ENCODE peak calls at places on chromosomes 6 and 20, in seven cellular contexts. One of them, this sample, is unnamed.

GRCh38 chr6:16802071-16802470 is 40.8 kb upstream of the ATXN1 start:
- DNase-seq in CD8-positive, alpha-beta T cell: no peak
- DNase-seq in CD4-positive, alpha-beta T cell: no peak
- DNase-seq in lower lobe of right lung: no peak
- DNase-seq in ovary: no peak
- DNase-seq in psoas muscle: no peak
- DNase-seq in adrenal gland: no peak
- DNase-seq in this sample: no peak

GRCh38 chr6:131065112-131065823 is 2.2 kb upstream of the EPB41L2 start:
- DNase-seq in CD8-positive, alpha-beta T cell: no peak
- DNase-seq in CD4-positive, alpha-beta T cell: no peak
- DNase-seq in lower lobe of right lung: no peak
- DNase-seq in ovary: no peak
- DNase-seq in psoas muscle: no peak
- DNase-seq in adrenal gland: no peak
- DNase-seq in this sample: no peak

GRCh38 chr6:67698534-67698933 is 936.5 kb upstream of the ADGRB3 start:
- DNase-seq in CD8-positive, alpha-beta T cell: no peak
- DNase-seq in CD4-positive, alpha-beta T cell: no peak
- DNase-seq in lower lobe of right lung: no peak
- DNase-seq in ovary: no peak
- DNase-seq in psoas muscle: no peak
- DNase-seq in adrenal gland: no peak
- DNase-seq in this sample: no peak

GRCh38 chr6:168196385-168196860 is 117.4 kb upstream of the FRMD1 start:
- DNase-seq in CD8-positive, alpha-beta T cell: no peak
- DNase-seq in CD4-positive, alpha-beta T cell: no peak
- DNase-seq in lower lobe of right lung: peak; percentile 67
- DNase-seq in ovary: no peak
- DNase-seq in psoas muscle: no peak
- DNase-seq in adrenal gland: peak; percentile 20
- DNase-seq in this sample: no peak

GRCh38 chr20:50328996-50329898 is 138.6 kb downstream of the CEBPB start:
- DNase-seq in CD8-positive, alpha-beta T cell: no peak
- DNase-seq in CD4-positive, alpha-beta T cell: no peak
- DNase-seq in lower lobe of right lung: no peak
- DNase-seq in ovary: no peak
- DNase-seq in psoas muscle: no peak
- DNase-seq in adrenal gland: no peak
- DNase-seq in this sample: no peak

GRCh38 chr20:56554869-56555268 is 21.8 kb downstream of the FAM209B start:
- DNase-seq in CD8-positive, alpha-beta T cell: no peak
- DNase-seq in CD4-positive, alpha-beta T cell: no peak
- DNase-seq in lower lobe of right lung: no peak
- DNase-seq in ovary: peak; percentile 18
- DNase-seq in psoas muscle: no peak
- DNase-seq in adrenal gland: peak; percentile 87
- DNase-seq in this sample: no peak

GRCh38 chr6:53361549-53362031 is 12.8 kb upstream of the ELOVL5 start:
- DNase-seq in CD8-positive, alpha-beta T cell: peak; percentile 89
- DNase-seq in CD4-positive, alpha-beta T cell: peak; percentile 58
- DNase-seq in lower lobe of right lung: peak; percentile 93
- DNase-seq in ovary: no peak
- DNase-seq in psoas muscle: no peak
- DNase-seq in adrenal gland: peak; percentile 83
- DNase-seq in this sample: peak; percentile 63

GRCh38 chr20:24118781-24119175 is 130.2 kb upstream of the GGTLC1 start:
- DNase-seq in CD8-positive, alpha-beta T cell: no peak
- DNase-seq in CD4-positive, alpha-beta T cell: no peak
- DNase-seq in lower lobe of right lung: no peak
- DNase-seq in ovary: peak; percentile 27
- DNase-seq in psoas muscle: peak; percentile 51
- DNase-seq in adrenal gland: peak; percentile 64
- DNase-seq in this sample: no peak

GRCh38 chr6:14713561-14713960 is 532.3 kb upstream of the JARID2 start:
- DNase-seq in CD8-positive, alpha-beta T cell: no peak
- DNase-seq in CD4-positive, alpha-beta T cell: no peak
- DNase-seq in lower lobe of right lung: no peak
- DNase-seq in ovary: no peak
- DNase-seq in psoas muscle: no peak
- DNase-seq in adrenal gland: no peak
- DNase-seq in this sample: no peak

GRCh38 chr6:112222111-112222726 is 32.1 kb downstream of the LAMA4 start:
- DNase-seq in CD8-positive, alpha-beta T cell: no peak
- DNase-seq in CD4-positive, alpha-beta T cell: no peak
- DNase-seq in lower lobe of right lung: no peak
- DNase-seq in ovary: no peak
- DNase-seq in psoas muscle: no peak
- DNase-seq in adrenal gland: no peak
- DNase-seq in this sample: no peak

GRCh38 chr6:33418690-33419291 is 884 bp upstream of the CUTA start:
- DNase-seq in CD8-positive, alpha-beta T cell: peak; percentile 68
- DNase-seq in CD4-positive, alpha-beta T cell: no peak
- DNase-seq in lower lobe of right lung: no peak
- DNase-seq in ovary: peak; percentile 35
- DNase-seq in psoas muscle: no peak
- DNase-seq in adrenal gland: peak; percentile 60
- DNase-seq in this sample: peak; percentile 78

GRCh38 chr20:41524980-41525613 is 93.1 kb downstream of the CHD6 start:
- DNase-seq in CD8-positive, alpha-beta T cell: no peak
- DNase-seq in CD4-positive, alpha-beta T cell: no peak
- DNase-seq in lower lobe of right lung: peak; percentile 78
- DNase-seq in ovary: peak; percentile 51
- DNase-seq in psoas muscle: peak; percentile 60
- DNase-seq in adrenal gland: peak; percentile 90
- DNase-seq in this sample: no peak

GRCh38 chr20:37356387-37356786 is 10.4 kb downstream of the SRC start:
- DNase-seq in CD8-positive, alpha-beta T cell: no peak
- DNase-seq in CD4-positive, alpha-beta T cell: no peak
- DNase-seq in lower lobe of right lung: peak; percentile 85
- DNase-seq in ovary: peak; percentile 47
- DNase-seq in psoas muscle: peak; percentile 79
- DNase-seq in adrenal gland: peak; percentile 88
- DNase-seq in this sample: no peak

GRCh38 chr20:11112837-11113236 is 439.0 kb upstream of the JAG1 start:
- DNase-seq in CD8-positive, alpha-beta T cell: no peak
- DNase-seq in CD4-positive, alpha-beta T cell: no peak
- DNase-seq in lower lobe of right lung: no peak
- DNase-seq in ovary: no peak
- DNase-seq in psoas muscle: no peak
- DNase-seq in adrenal gland: no peak
- DNase-seq in this sample: no peak

GRCh38 chr20:2114560-2114959 is 12.9 kb downstream of the STK35 start:
- DNase-seq in CD8-positive, alpha-beta T cell: no peak
- DNase-seq in CD4-positive, alpha-beta T cell: no peak
- DNase-seq in lower lobe of right lung: no peak
- DNase-seq in ovary: no peak
- DNase-seq in psoas muscle: no peak
- DNase-seq in adrenal gland: no peak
- DNase-seq in this sample: no peak

GRCh38 chr6:34235605-34236422 is 859 bp upstream of the HMGA1 start:
- DNase-seq in CD8-positive, alpha-beta T cell: peak; percentile 80
- DNase-seq in CD4-positive, alpha-beta T cell: peak; percentile 52
- DNase-seq in lower lobe of right lung: peak; percentile 85
- DNase-seq in ovary: peak; percentile 54
- DNase-seq in psoas muscle: peak; percentile 70
- DNase-seq in adrenal gland: peak; percentile 73
- DNase-seq in this sample: peak; percentile 59

GRCh38 chr20:44187054-44187762 is at the start of gene JPH2:
- DNase-seq in CD8-positive, alpha-beta T cell: no peak
- DNase-seq in CD4-positive, alpha-beta T cell: no peak
- DNase-seq in lower lobe of right lung: peak; percentile 45
- DNase-seq in ovary: peak; percentile 50
- DNase-seq in psoas muscle: peak; percentile 88
- DNase-seq in adrenal gland: peak; percentile 67
- DNase-seq in this sample: no peak

GRCh38 chr6:56984884-56985283 is 30.0 kb downstream of the BEND6 start:
- DNase-seq in CD8-positive, alpha-beta T cell: no peak
- DNase-seq in CD4-positive, alpha-beta T cell: no peak
- DNase-seq in lower lobe of right lung: no peak
- DNase-seq in ovary: no peak
- DNase-seq in psoas muscle: no peak
- DNase-seq in adrenal gland: no peak
- DNase-seq in this sample: no peak

GRCh38 chr6:99603421-99604160 is 3.0 kb upstream of the PRDM13 start:
- DNase-seq in CD8-positive, alpha-beta T cell: peak; percentile 32
- DNase-seq in CD4-positive, alpha-beta T cell: no peak
- DNase-seq in lower lobe of right lung: peak; percentile 48
- DNase-seq in ovary: no peak
- DNase-seq in psoas muscle: peak; percentile 52
- DNase-seq in adrenal gland: no peak
- DNase-seq in this sample: no peak

GRCh38 chr20:7792131-7792869 is 148.0 kb downstream of the HAO1 start:
- DNase-seq in CD8-positive, alpha-beta T cell: no peak
- DNase-seq in CD4-positive, alpha-beta T cell: no peak
- DNase-seq in lower lobe of right lung: no peak
- DNase-seq in ovary: no peak
- DNase-seq in psoas muscle: no peak
- DNase-seq in adrenal gland: no peak
- DNase-seq in this sample: no peak

GRCh38 chr6:25188232-25188631 is 90.9 kb upstream of the CARMIL1 start:
- DNase-seq in CD8-positive, alpha-beta T cell: no peak
- DNase-seq in CD4-positive, alpha-beta T cell: no peak
- DNase-seq in lower lobe of right lung: no peak
- DNase-seq in ovary: no peak
- DNase-seq in psoas muscle: no peak
- DNase-seq in adrenal gland: no peak
- DNase-seq in this sample: no peak

DNA sequence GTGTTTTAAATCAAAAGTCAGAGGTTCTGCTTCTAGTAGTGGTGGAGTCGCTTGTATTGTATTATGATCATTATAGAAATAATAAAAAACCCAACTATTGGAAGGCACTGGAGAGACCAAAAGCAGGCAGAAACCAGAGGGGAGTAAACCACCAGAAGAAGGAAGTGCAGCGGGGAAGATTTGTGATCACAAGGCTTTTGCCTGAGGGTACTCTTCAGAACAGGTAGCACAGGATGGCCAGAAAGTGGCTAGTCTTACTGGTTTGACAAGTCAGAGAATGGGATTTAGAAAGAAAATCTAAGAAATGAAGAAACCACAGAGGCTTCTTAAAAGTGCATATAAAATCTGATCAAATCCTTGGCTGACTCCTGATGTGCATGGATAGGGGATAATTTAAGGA is 24.0 kb downstream of the MAPK13 start:
- DNase-seq in CD8-positive, alpha-beta T cell: no peak
- DNase-seq in CD4-positive, alpha-beta T cell: no peak
- DNase-seq in lower lobe of right lung: no peak
- DNase-seq in ovary: no peak
- DNase-seq in psoas muscle: no peak
- DNase-seq in adrenal gland: no peak
- DNase-seq in this sample: no peak
- H3K9me3 ChIP-seq in CD8-positive, alpha-beta T cell: no peaks in the 10 kb centered on the region
- H3K9me3 ChIP-seq in CD4-positive, alpha-beta T cell: no peaks in the 10 kb centered on the region
- H3K9me3 ChIP-seq in lower lobe of right lung: no peaks in the 10 kb centered on the region
- H3K9me3 ChIP-seq in ovary: no peaks in the 10 kb centered on the region
- H3K9me3 ChIP-seq in psoas muscle: no peaks in the 10 kb centered on the region
- H3K9me3 ChIP-seq in adrenal gland: no peaks in the 10 kb centered on the region
- H3K9me3 ChIP-seq in this sample: no peaks in the 10 kb centered on the region

DNA sequence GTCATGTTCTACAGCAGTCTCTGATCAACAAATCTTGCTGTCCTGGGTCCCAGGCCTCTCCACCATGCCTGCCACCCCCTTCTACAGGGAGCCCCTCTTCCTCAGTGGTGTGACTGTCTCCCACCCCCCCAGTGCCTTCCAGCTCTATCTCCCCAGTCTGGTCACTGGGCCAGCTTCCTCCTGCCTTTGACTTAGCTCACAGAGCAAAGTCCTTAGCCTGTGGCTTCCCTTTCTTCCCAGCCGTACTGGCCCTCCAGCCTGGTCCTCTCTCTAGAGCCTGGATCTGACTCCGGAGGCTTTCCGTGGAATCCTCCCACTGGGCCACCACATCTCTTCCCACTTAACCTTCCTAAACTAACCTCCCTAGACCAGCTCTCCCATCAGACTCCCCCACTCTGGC is 17.0 kb downstream of the MAPK13 start:
- DNase-seq in CD8-positive, alpha-beta T cell: no peak
- DNase-seq in CD4-positive, alpha-beta T cell: no peak
- DNase-seq in lower lobe of right lung: no peak
- DNase-seq in ovary: no peak
- DNase-seq in psoas muscle: no peak
- DNase-seq in adrenal gland: no peak
- DNase-seq in this sample: no peak
- H3K9me3 ChIP-seq in CD8-positive, alpha-beta T cell: no peaks in the 10 kb centered on the region
- H3K9me3 ChIP-seq in CD4-positive, alpha-beta T cell: peaks cover 7% of the 10 kb centered on the region
- H3K9me3 ChIP-seq in lower lobe of right lung: no peaks in the 10 kb centered on the region
- H3K9me3 ChIP-seq in ovary: no peaks in the 10 kb centered on the region
- H3K9me3 ChIP-seq in psoas muscle: no peaks in the 10 kb centered on the region
- H3K9me3 ChIP-seq in adrenal gland: no peaks in the 10 kb centered on the region
- H3K9me3 ChIP-seq in this sample: peaks cover 4% of the 10 kb centered on the region

DNA sequence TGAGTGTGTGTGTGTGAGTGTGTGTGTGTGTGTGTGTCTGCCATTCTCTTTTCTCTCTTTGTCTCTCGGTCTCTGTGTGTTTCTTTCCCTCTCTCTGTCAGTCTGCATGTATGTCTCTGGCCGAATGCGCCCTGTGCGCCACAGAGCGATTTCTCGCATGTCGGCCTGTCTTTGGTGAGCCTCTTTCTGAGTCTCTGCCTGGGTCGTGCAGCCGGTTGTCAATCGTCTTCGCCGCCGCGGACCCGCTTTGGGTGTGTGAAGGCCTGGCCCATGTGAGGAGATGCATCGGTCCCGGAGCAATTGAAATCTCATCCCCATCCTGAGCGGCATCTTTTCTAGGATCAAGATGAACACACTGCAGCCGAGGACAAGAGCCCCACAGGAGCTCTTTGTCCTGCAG is 1567.2 kb upstream of the DEFB115 start:
- DNase-seq in CD8-positive, alpha-beta T cell: peak; percentile 19
- DNase-seq in CD4-positive, alpha-beta T cell: no peak
- DNase-seq in lower lobe of right lung: peak; percentile 38
- DNase-seq in ovary: no peak
- DNase-seq in psoas muscle: peak; percentile 35
- DNase-seq in adrenal gland: no peak
- DNase-seq in this sample: no peak
- H3K9me3 ChIP-seq in CD8-positive, alpha-beta T cell: no peaks in the 10 kb centered on the region
- H3K9me3 ChIP-seq in CD4-positive, alpha-beta T cell: no peaks in the 10 kb centered on the region
- H3K9me3 ChIP-seq in lower lobe of right lung: peaks cover 5% of the 10 kb centered on the region
- H3K9me3 ChIP-seq in ovary: no peaks in the 10 kb centered on the region
- H3K9me3 ChIP-seq in psoas muscle: no peaks in the 10 kb centered on the region
- H3K9me3 ChIP-seq in adrenal gland: no peaks in the 10 kb centered on the region
- H3K9me3 ChIP-seq in this sample: no peaks in the 10 kb centered on the region

DNA sequence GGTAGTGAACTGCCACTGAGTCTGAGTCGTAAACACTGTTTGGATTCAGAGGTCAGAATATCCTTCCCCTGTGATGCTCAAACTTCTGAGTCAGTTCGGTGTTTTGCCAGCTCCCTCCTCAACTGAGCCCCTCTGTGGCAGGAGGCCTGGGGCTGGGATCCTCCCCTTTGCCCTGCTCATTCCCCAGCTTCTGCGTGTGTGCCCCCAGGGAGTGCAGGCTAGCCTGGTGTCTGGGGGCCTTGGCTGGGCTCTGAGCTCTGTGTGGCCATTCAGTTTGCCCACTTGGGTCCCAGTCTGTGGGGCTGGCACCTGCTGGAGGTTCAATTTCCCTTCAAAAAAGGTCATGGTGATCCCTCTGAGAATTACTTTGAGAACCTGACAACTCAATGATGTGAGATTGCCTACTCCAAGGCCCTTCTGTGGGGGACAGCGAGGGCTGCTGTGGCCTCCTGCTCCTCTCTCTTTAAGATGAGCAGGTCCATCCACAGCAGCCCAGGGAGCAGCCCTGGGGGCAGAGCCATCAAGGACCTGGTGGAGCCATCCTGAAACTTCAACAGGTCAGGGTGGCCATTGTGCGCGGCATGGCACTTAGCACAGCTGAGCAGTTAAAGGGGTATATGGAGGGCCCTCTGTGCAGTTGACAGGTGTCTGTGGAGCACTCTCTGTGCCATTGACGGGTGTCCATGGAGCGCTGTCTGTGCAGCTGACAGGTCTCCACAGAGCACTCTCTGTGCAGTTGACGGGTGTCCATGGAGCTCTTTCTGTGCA is 147.3 kb downstream of the SYCP2 start:
- DNase-seq in CD8-positive, alpha-beta T cell: no peak
- DNase-seq in CD4-positive, alpha-beta T cell: no peak
- DNase-seq in lower lobe of right lung: no peak
- DNase-seq in ovary: no peak
- DNase-seq in psoas muscle: no peak
- DNase-seq in adrenal gland: no peak
- DNase-seq in this sample: no peak
- H3K9me3 ChIP-seq in CD8-positive, alpha-beta T cell: no peaks in the 10 kb centered on the region
- H3K9me3 ChIP-seq in CD4-positive, alpha-beta T cell: no peaks in the 10 kb centered on the region
- H3K9me3 ChIP-seq in lower lobe of right lung: no peaks in the 10 kb centered on the region
- H3K9me3 ChIP-seq in ovary: no peaks in the 10 kb centered on the region
- H3K9me3 ChIP-seq in psoas muscle: no peaks in the 10 kb centered on the region
- H3K9me3 ChIP-seq in adrenal gland: no peaks in the 10 kb centered on the region
- H3K9me3 ChIP-seq in this sample: no peaks in the 10 kb centered on the region